ENCODE peak calls at places on chromosomes 11 and 22, in nine cellular contexts. H, X, L, Z, E, I, J, P and V are unnamed samples.

GRCh38 chr11:22699388-22699787 is 33.0 kb downstream of the GAS2 start:
- DNase-seq in J (no peak), E (no peak), H (no peak), I (no peak), P (no peak), X (no peak), L (no peak), Z (no peak), V (no peak)

GRCh38 chr22:38481871-38482332 is 14.0 kb downstream of the KDELR3 start:
- DNase-seq in E (no peak), I (no peak), L (no peak), Z (no peak), X (no peak), J (no peak), P (no peak), H (no peak), V (no peak)

GRCh38 chr11:19441752-19442553 is 201.2 kb upstream of the E2F8 start:
- DNase-seq in Z (no peak), H (peak; percentile 38), L (no peak), I (peak; percentile 98), J (peak; percentile 93), X (peak; percentile 90), P (no peak), E (peak; percentile 49), V (peak; percentile 82)

GRCh38 chr22:46004105-46004866 is 27.3 kb upstream of the WNT7B start:
- DNase-seq in I (no peak), J (no peak), E (no peak), X (no peak), H (no peak), L (no peak), Z (peak; percentile 17), P (no peak), V (no peak)

GRCh38 chr22:50192825-50193204 is 7.1 kb downstream of the TRABD start:
- DNase-seq in Z (peak; percentile 46), L (no peak), E (peak; percentile 60), H (no peak), X (no peak), J (no peak), P (peak; percentile 65), I (no peak), V (no peak)

GRCh38 chr11:59802639-59803176 is 7.9 kb downstream of the MRPL16 start:
- DNase-seq in I (peak; percentile 58), E (peak; percentile 73), P (peak; percentile 65), L (peak; percentile 30), X (no peak), Z (peak; percentile 38), J (peak; percentile 72), H (no peak), V (no peak)

GRCh38 chr22:24410110-24410856 is 17.1 kb upstream of the ADORA2A start:
- DNase-seq in L (no peak), J (peak; percentile 61), H (no peak), Z (no peak), I (peak; percentile 58), P (no peak), X (no peak), E (no peak), V (no peak)

GRCh38 chr11:69972351-69972802 is 105.7 kb upstream of the ANO1 start:
- DNase-seq in E (peak; percentile 53), H (no peak), J (no peak), Z (no peak), X (no peak), L (no peak), I (no peak), P (peak; percentile 19), V (peak; percentile 20)

GRCh38 chr22:25757686-25758085 is 15.7 kb downstream of the MYO18B start:
- DNase-seq in J (no peak), H (no peak), P (no peak), I (no peak), Z (no peak), L (no peak), E (no peak), X (no peak), V (no peak)

GRCh38 chr11:34157163-34157562 is 51.7 kb downstream of the NAT10 start:
- DNase-seq in Z (no peak), X (no peak), I (no peak), E (no peak), L (no peak), H (no peak), P (no peak), J (no peak), V (no peak)

GRCh38 chr11:73983764-73984543 is 1.3 kb upstream of the UCP2 start:
- DNase-seq in L (no peak), E (peak; percentile 40), X (no peak), J (no peak), P (no peak), H (no peak), Z (no peak), I (no peak), V (no peak)

GRCh38 chr11:123597859-123598258 is 56.6 kb downstream of the SCN3B start:
- DNase-seq in I (no peak), Z (no peak), P (no peak), J (no peak), L (no peak), H (no peak), E (no peak), X (no peak), V (no peak)

GRCh38 chr11:3177931-3178330 is 12.8 kb upstream of the OSBPL5 start:
- DNase-seq in J (no peak), I (no peak), P (no peak), X (no peak), L (no peak), E (no peak), Z (no peak), H (no peak), V (no peak)

GRCh38 chr11:90601261-90601660 is 378.4 kb upstream of the CHORDC1 start:
- DNase-seq in H (no peak), Z (no peak), X (no peak), I (no peak), P (no peak), J (no peak), E (no peak), L (no peak), V (no peak)

GRCh38 chr11:87462171-87462570 is 424.4 kb downstream of the TMEM135 start:
- DNase-seq in J (no peak), Z (no peak), H (no peak), I (no peak), P (no peak), X (no peak), L (no peak), E (no peak), V (no peak)

DNA sequence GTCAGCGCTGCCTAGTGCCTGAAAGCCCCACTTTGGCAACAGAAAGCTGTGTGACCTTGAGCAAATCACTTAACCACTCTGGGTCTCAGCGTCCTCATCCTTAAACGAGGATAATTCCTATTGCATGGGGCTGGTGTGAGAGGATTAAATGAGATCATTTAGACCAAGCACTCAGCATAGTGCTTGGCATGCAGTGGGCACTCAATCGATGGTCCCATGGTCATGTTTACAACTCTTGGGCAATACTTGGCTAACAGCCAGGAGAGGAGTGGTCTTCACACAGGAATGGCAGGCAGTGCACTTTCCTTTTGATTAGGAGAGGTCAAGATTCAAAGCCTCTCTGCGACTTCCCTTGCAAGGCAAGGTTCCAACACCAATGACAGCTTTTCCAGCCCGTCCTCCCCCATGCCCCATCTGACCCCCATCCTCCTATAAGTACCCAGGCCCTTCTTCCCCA is 14.1 kb downstream of the TNKS1BP1 start:
- DNase-seq in I (peak; percentile 27), E (no peak), L (no peak), X (no peak), Z (no peak), P (no peak), J (peak; percentile 74), H (no peak), V (no peak)
- H3K4me3 ChIP-seq in I (peak overlapping the region; percentile 43), E (no peak overlapping the region), L (peak overlapping the region; percentile 58), X (peak overlapping the region; percentile 54), Z (no peak overlapping the region), P (no peak overlapping the region), J (peak overlapping the region; percentile 63), H (peak overlapping the region; percentile 49), V (no peak overlapping the region)

GRCh38 chr11:1761110-1761856 is 2.4 kb downstream of the CTSD start:
- DNase-seq in H (no peak), P (no peak), Z (no peak), L (no peak), J (no peak), X (no peak), E (no peak), I (no peak), V (no peak)
- H3K4me3 ChIP-seq in H (no peak overlapping the region), P (no peak overlapping the region), Z (no peak overlapping the region), L (peak overlapping the region; percentile 93), J (no peak overlapping the region), X (no peak overlapping the region), E (no peak overlapping the region), I (no peak overlapping the region), V (no peak overlapping the region)

GRCh38 chr11:10931761-10932700 is 74.2 kb upstream of the ZBED5 start:
- DNase-seq in X (no peak), I (no peak), L (peak; percentile 66), E (no peak), J (no peak), Z (no peak), P (no peak), H (no peak), V (no peak)
- H3K4me3 ChIP-seq in X (peak overlapping the region; percentile 62), I (peak overlapping the region; percentile 60), L (peak overlapping the region; percentile 82), E (no peak overlapping the region), J (peak overlapping the region; percentile 65), Z (no peak overlapping the region), P (no peak overlapping the region), H (peak overlapping the region; percentile 57), V (no peak overlapping the region)

GRCh38 chr22:33109532-33110148 is 51.5 kb upstream of the SYN3 start:
- DNase-seq in Z (no peak), X (no peak), J (no peak), L (no peak), E (no peak), I (no peak), P (no peak), H (no peak), V (no peak)

GRCh38 chr22:33112606-33113005 is 54.4 kb upstream of the SYN3 start:
- DNase-seq in J (no peak), H (no peak), P (no peak), E (peak; percentile 96), I (no peak), X (no peak), L (no peak), Z (no peak), V (peak; percentile 45)

GRCh38 chr22:33111491-33111890 is 53.3 kb upstream of the SYN3 start:
- DNase-seq in Z (no peak), J (no peak), L (no peak), P (no peak), H (no peak), E (peak; percentile 54), I (no peak), X (no peak), V (peak; percentile 29)

GRCh38 chr22:33108037-33108436 is 49.9 kb upstream of the SYN3 start:
- DNase-seq in H (no peak), L (no peak), J (no peak), E (no peak), Z (no peak), X (no peak), I (no peak), P (no peak), V (no peak)

DNA sequence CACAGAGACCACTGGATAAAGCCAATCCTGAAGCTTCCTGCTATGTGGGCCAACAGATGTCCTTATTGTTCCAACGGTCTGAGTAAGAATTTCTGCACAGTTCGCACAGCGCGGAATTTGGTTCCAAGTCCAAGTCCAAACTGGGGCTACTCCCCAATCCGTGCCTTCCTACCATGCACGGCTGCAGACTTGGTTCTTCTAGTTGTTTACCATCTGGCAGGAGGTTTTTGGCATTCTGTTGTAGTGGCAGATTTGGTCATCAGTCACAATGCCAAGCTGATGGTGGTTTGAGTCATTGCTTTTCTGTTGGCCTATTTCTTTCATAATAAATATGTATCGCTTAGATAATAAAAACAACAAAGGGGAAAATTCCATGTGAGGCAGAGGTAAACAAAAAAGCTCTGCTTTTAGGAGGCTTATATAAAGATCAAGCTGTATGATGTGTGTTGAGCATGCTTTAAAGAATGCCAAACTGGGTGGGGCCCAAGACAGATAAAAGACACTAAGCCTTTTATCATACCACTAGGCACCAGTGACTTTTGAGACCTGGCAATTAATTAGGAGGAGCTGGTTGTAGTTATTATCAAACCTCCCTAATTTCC is 52.5 kb upstream of the SYN3 start:
- DNase-seq in I (no peak), E (no peak), Z (no peak), X (no peak), H (no peak), P (no peak), J (no peak), L (peak; percentile 22), V (no peak)
- H3K4me3 ChIP-seq in I (no peak overlapping the region), E (no peak overlapping the region), Z (no peak overlapping the region), X (no peak overlapping the region), H (no peak overlapping the region), P (no peak overlapping the region), J (no peak overlapping the region), L (no peak overlapping the region), V (no peak overlapping the region)